ENCODE peak calls at places on chromosomes 16 and 17, in nine cellular contexts. H is aorta; R is HFF-Myc; J is posterior cingulate gyrus; T is stimulated activated CD4-positive, alpha-beta T cell treated with anti-CD3 and anti-CD28 coated beads, TNF-alpha, amount 100 ng/mL, for 1 hour; K is heart right ventricle; X is germinal center; B is activated naive CD8-positive, alpha-beta T cell treated with anti-CD3 and anti-CD28 coated beads for 36 hours; S is activated CD4-positive, alpha-beta T cell treated with anti-CD3 and anti-CD28 coated beads, Interleukin-2, amount 50 U/mL, for 1 hour. I is an unnamed sample.
A peak's percentile ranks its signal among the peaks of the same experiment; 100 is the strongest.

GRCh38 chr16:30605148-30605547 is 5.0 kb downstream of the ZNF689 start:
- DNase-seq in B (no peak), J (no peak), R (no peak), S (no peak), X (no peak), K (peak; percentile 25), H (peak; percentile 63), T (no peak), I (peak; percentile 46)

GRCh38 chr17:34154916-34155730 is 100.0 kb upstream of the CCL2 start:
- DNase-seq in R (no peak), T (no peak), S (no peak), B (peak; percentile 8), X (no peak), J (peak; percentile 56), K (no peak), H (no peak), I (peak; percentile 35)

GRCh38 chr16:29231231-29231630 is 175.3 kb downstream of the NPIPB11 start:
- DNase-seq in J (no peak), T (no peak), K (no peak), H (no peak), B (no peak), X (no peak), S (no peak), R (no peak), I (no peak)

GRCh38 chr16:56625943-56626654 is 518 bp downstream of the MT1E start:
- DNase-seq in R (no peak), B (no peak), S (no peak), J (no peak), X (no peak), K (peak; percentile 55), H (peak; percentile 82), T (no peak), I (peak; percentile 28)

GRCh38 chr17:72632026-72632684 is 460.3 kb downstream of the SLC39A11 start:
- DNase-seq in K (no peak), T (no peak), H (no peak), J (no peak), R (no peak), S (no peak), X (no peak), B (no peak), I (no peak)

GRCh38 chr16:55834044-55834443 is 1.1 kb upstream of the CES1 start:
- DNase-seq in J (no peak), T (no peak), K (no peak), H (no peak), B (no peak), R (no peak), S (no peak), X (no peak), I (peak; percentile 16)

GRCh38 chr16:57525761-57526160 is 10.6 kb downstream of the CCDC102A start:
- DNase-seq in X (no peak), S (no peak), H (no peak), B (no peak), T (no peak), K (no peak), J (no peak), R (no peak), I (no peak)

GRCh38 chr17:13016881-13017622 is 775 bp downstream of the ELAC2 start:
- DNase-seq in X (no peak), R (no peak), J (no peak), H (no peak), S (no peak), B (no peak), K (no peak), T (no peak), I (peak; percentile 43)

GRCh38 chr17:59550703-59551102 is 14.7 kb upstream of the DHX40 start:
- DNase-seq in B (no peak), H (no peak), X (no peak), K (no peak), T (no peak), S (no peak), J (no peak), R (no peak), I (no peak)

GRCh38 chr17:64418506-64419339 is 28.1 kb upstream of the PECAM1 start:
- DNase-seq in B (no peak), T (no peak), R (peak; percentile 47), H (no peak), X (peak; percentile 63), K (no peak), S (no peak), J (no peak), I (peak; percentile 79)

GRCh38 chr16:74611721-74612120 is 4.8 kb upstream of the GLG1 start:
- DNase-seq in X (no peak), K (no peak), B (no peak), J (no peak), S (no peak), T (no peak), H (no peak), R (no peak), I (no peak)

GRCh38 chr17:28227278-28228108 is 91.5 kb upstream of the TMEM97 start:
- DNase-seq in T (no peak), H (no peak), X (peak; percentile 38), K (peak; percentile 24), J (peak; percentile 50), R (no peak), B (peak; percentile 54), S (peak; percentile 17), I (peak; percentile 19)

GRCh38 chr16:84689126-84689525 is 10.7 kb upstream of the USP10 start:
- DNase-seq in K (no peak), S (no peak), T (no peak), H (no peak), R (peak; percentile 90), B (no peak), J (no peak), X (no peak), I (no peak)

GRCh38 chr17:59620518-59621259 is 994 bp downstream of the CLTC start:
- DNase-seq in H (peak; percentile 72), R (no peak), X (peak; percentile 28), S (peak; percentile 45), B (peak; percentile 32), T (peak; percentile 12), J (peak; percentile 11), K (peak; percentile 35), I (peak; percentile 31)

GRCh38 chr17:50123649-50124349 is 6.2 kb downstream of the SAMD14 start:
- DNase-seq in X (no peak), K (no peak), H (no peak), R (no peak), T (no peak), S (no peak), J (no peak), B (no peak), I (no peak)

GRCh38 chr17:38511126-38512108 is 83.2 kb downstream of the ARHGAP23 start:
- DNase-seq in H (no peak), K (no peak), T (no peak), B (no peak), S (no peak), X (no peak), J (no peak), R (no peak), I (no peak)

GRCh38 chr17:43542854-43543253 is 3.3 kb downstream of the ETV4 start:
- DNase-seq in H (no peak), X (no peak), R (no peak), B (no peak), T (no peak), J (no peak), K (no peak), S (no peak), I (no peak)

GRCh38 chr16:84513111-84514065 is 8.9 kb upstream of the MEAK7 start:
- DNase-seq in S (no peak), X (no peak), R (no peak), T (no peak), H (peak; percentile 33), J (no peak), K (no peak), B (no peak), I (no peak)

GRCh38 chr16:50887500-50887899 is 145.6 kb downstream of the CYLD start:
- DNase-seq in X (no peak), J (no peak), B (no peak), T (no peak), S (no peak), H (no peak), K (no peak), R (no peak), I (no peak)

GRCh38 chr17:13561606-13562270 is 40.0 kb downstream of the HS3ST3A1 start:
- DNase-seq in T (no peak), K (no peak), B (no peak), S (no peak), X (no peak), R (no peak), H (no peak), J (no peak), I (no peak)

GRCh38 chr17:43832976-43833829 is at the start of gene MPP3:
- DNase-seq in B (peak; percentile 63), R (no peak), J (peak; percentile 47), S (peak; percentile 55), H (peak; percentile 68), T (peak; percentile 24), K (peak; percentile 76), X (peak; percentile 49), I (peak; percentile 66)

GRCh38 chr17:5399767-5400166 is 19.7 kb downstream of the NUP88 start:
- DNase-seq in J (no peak), H (no peak), T (no peak), X (no peak), K (no peak), B (no peak), S (no peak), R (no peak), I (no peak)

GRCh38 chr17:74813793-74814192 is 37.6 kb upstream of the NAT9 start:
- DNase-seq in T (no peak), B (no peak), R (no peak), H (no peak), K (no peak), S (no peak), X (no peak), J (no peak), I (no peak)

GRCh38 chr17:7034955-7035590 is 742 bp upstream of the SLC16A13 start:
- DNase-seq in T (no peak), K (no peak), S (peak; percentile 22), B (peak; percentile 57), J (no peak), X (no peak), R (no peak), H (no peak), I (no peak)

GRCh38 chr16:30743690-30744089 is 4.5 kb upstream of the PHKG2 start:
- DNase-seq in R (no peak), H (no peak), K (no peak), B (no peak), T (no peak), J (no peak), S (no peak), X (no peak), I (no peak)

GRCh38 chr16:67212766-67213165 is 13.8 kb downstream of the ELMO3 start:
- DNase-seq in K (no peak), J (no peak), R (no peak), S (no peak), T (no peak), B (no peak), H (no peak), X (no peak), I (no peak)

GRCh38 chr17:38852771-38853291 is 690 bp downstream of the RPL23 start:
- DNase-seq in X (no peak), J (no peak), T (no peak), S (no peak), B (no peak), K (no peak), H (no peak), R (no peak), I (no peak)